ENCODE peak calls at places on chromosomes 16 and 17, in nine cellular contexts. One of them, this sample, is unnamed.

GRCh38 chr17:83170571-83171260 is 91.3 kb downstream of the METRNL start:
- DNase-seq in tibial nerve: no peak
- DNase-seq in IMR-90: no peak
- DNase-seq in HCT116: no peak
- DNase-seq in stomach: no peak
- DNase-seq in heart left ventricle: no peak
- DNase-seq in prostate gland: no peak
- DNase-seq in right lobe of liver: peak; percentile 11
- DNase-seq in transverse colon: no peak
- DNase-seq in this sample: peak; percentile 7

GRCh38 chr17:8109669-8110455 is 8.5 kb downstream of the ALOXE3 start:
- DNase-seq in tibial nerve: peak; percentile 16
- DNase-seq in IMR-90: no peak
- DNase-seq in HCT116: no peak
- DNase-seq in stomach: peak; percentile 85
- DNase-seq in heart left ventricle: peak; percentile 34
- DNase-seq in prostate gland: peak; percentile 65
- DNase-seq in right lobe of liver: no peak
- DNase-seq in transverse colon: peak; percentile 78
- DNase-seq in this sample: peak; percentile 78

GRCh38 chr17:19728114-19728495 is 11.7 kb upstream of the SLC47A2 start:
- DNase-seq in tibial nerve: peak; percentile 80
- DNase-seq in IMR-90: peak; percentile 63
- DNase-seq in HCT116: no peak
- DNase-seq in stomach: peak; percentile 88
- DNase-seq in heart left ventricle: peak; percentile 83
- DNase-seq in prostate gland: peak; percentile 88
- DNase-seq in right lobe of liver: peak; percentile 88
- DNase-seq in transverse colon: peak; percentile 80
- DNase-seq in this sample: peak; percentile 97

GRCh38 chr17:30229012-30229411 is 6.5 kb downstream of the SLC6A4 start:
- DNase-seq in tibial nerve: no peak
- DNase-seq in IMR-90: no peak
- DNase-seq in HCT116: no peak
- DNase-seq in stomach: no peak
- DNase-seq in heart left ventricle: no peak
- DNase-seq in prostate gland: no peak
- DNase-seq in right lobe of liver: no peak
- DNase-seq in transverse colon: peak; percentile 30
- DNase-seq in this sample: no peak

GRCh38 chr17:1260762-1261161 is 9.5 kb upstream of the BHLHA9 start:
- DNase-seq in tibial nerve: no peak
- DNase-seq in IMR-90: no peak
- DNase-seq in HCT116: no peak
- DNase-seq in stomach: no peak
- DNase-seq in heart left ventricle: no peak
- DNase-seq in prostate gland: no peak
- DNase-seq in right lobe of liver: no peak
- DNase-seq in transverse colon: no peak
- DNase-seq in this sample: no peak

GRCh38 chr16:89723279-89724250 is 2.2 kb downstream of the ZNF276 start:
- DNase-seq in tibial nerve: no peak
- DNase-seq in IMR-90: peak; percentile 14
- DNase-seq in HCT116: no peak
- DNase-seq in stomach: peak; percentile 45
- DNase-seq in heart left ventricle: peak; percentile 65
- DNase-seq in prostate gland: no peak
- DNase-seq in right lobe of liver: no peak
- DNase-seq in transverse colon: peak; percentile 57
- DNase-seq in this sample: no peak

GRCh38 chr17:69287168-69287567 is 39.8 kb downstream of the ABCA5 start:
- DNase-seq in tibial nerve: no peak
- DNase-seq in IMR-90: peak; percentile 25
- DNase-seq in HCT116: peak; percentile 16
- DNase-seq in stomach: no peak
- DNase-seq in heart left ventricle: no peak
- DNase-seq in prostate gland: no peak
- DNase-seq in right lobe of liver: no peak
- DNase-seq in transverse colon: no peak
- DNase-seq in this sample: no peak

GRCh38 chr17:64357191-64357981 is 33.3 kb downstream of the PECAM1 start:
- DNase-seq in tibial nerve: peak; percentile 70
- DNase-seq in IMR-90: peak; percentile 94
- DNase-seq in HCT116: no peak
- DNase-seq in stomach: no peak
- DNase-seq in heart left ventricle: peak; percentile 77
- DNase-seq in prostate gland: no peak
- DNase-seq in right lobe of liver: no peak
- DNase-seq in transverse colon: peak; percentile 41
- DNase-seq in this sample: peak; percentile 53

GRCh38 chr17:83180996-83181481 is 101.6 kb downstream of the METRNL start:
- DNase-seq in tibial nerve: no peak
- DNase-seq in IMR-90: no peak
- DNase-seq in HCT116: no peak
- DNase-seq in stomach: no peak
- DNase-seq in heart left ventricle: peak; percentile 12
- DNase-seq in prostate gland: no peak
- DNase-seq in right lobe of liver: peak; percentile 41
- DNase-seq in transverse colon: no peak
- DNase-seq in this sample: peak; percentile 34

GRCh38 chr16:896261-897199 is 74.3 kb downstream of the LMF1 start:
- DNase-seq in tibial nerve: no peak
- DNase-seq in IMR-90: no peak
- DNase-seq in HCT116: no peak
- DNase-seq in stomach: no peak
- DNase-seq in heart left ventricle: no peak
- DNase-seq in prostate gland: no peak
- DNase-seq in right lobe of liver: no peak
- DNase-seq in transverse colon: no peak
- DNase-seq in this sample: no peak

GRCh38 chr17:37568350-37569053 is 40.7 kb downstream of the SYNRG start:
- DNase-seq in tibial nerve: no peak
- DNase-seq in IMR-90: peak; percentile 19
- DNase-seq in HCT116: no peak
- DNase-seq in stomach: no peak
- DNase-seq in heart left ventricle: no peak
- DNase-seq in prostate gland: no peak
- DNase-seq in right lobe of liver: no peak
- DNase-seq in transverse colon: no peak
- DNase-seq in this sample: no peak
- TF ChIP-seq POLR2A in tibial nerve: no peak
- TF ChIP-seq POLR2A in IMR-90: no peak
- TF ChIP-seq POLR2A in HCT116: no peak
- TF ChIP-seq POLR2A in stomach: no peak
- TF ChIP-seq POLR2A in heart left ventricle: no peak
- TF ChIP-seq POLR2A in prostate gland: no peak
- TF ChIP-seq POLR2A in right lobe of liver: no peak
- TF ChIP-seq POLR2A in transverse colon: no peak
- TF ChIP-seq POLR2A in this sample: no peak

DNA sequence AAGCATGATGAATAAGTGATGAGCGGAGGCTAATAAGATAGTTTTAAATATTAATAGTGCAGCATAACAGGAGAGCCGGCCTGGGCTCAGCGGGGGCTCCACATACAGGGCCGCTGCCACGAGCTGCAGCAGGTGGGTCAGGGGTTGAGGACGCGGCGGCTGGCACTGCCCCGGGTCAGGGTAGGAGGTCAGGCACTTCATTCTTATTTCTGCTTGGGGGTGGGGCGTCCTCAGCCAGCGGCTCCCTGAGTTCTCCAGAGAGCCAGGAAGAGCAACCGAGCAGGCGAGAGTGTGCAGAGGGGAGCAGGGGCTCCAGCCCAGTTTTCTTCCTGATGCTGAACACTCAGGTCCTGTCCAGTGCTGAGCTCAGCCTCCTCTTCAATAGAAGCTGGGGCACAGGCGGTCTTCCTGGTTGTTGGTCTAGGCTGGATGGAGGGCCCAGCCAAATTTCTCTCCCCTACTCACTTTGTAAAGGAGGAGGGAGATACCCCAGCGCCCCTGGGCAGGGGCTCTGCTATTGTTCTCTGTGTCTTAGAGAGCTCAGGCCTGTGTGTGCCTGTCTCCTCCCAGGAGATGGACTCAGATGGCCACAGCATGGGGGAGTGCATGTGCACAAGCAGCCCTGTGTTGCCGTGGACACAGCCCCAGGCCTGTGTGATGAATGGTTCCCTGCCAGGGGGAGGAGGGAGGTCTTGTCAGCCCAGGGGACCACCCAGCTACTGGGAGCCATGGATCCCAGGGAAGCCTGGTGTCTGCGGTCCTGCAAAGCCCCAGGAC is 26.5 kb downstream of the GINS2 start:
- DNase-seq in tibial nerve: no peak
- DNase-seq in IMR-90: no peak
- DNase-seq in HCT116: no peak
- DNase-seq in stomach: no peak
- DNase-seq in heart left ventricle: no peak
- DNase-seq in prostate gland: no peak
- DNase-seq in right lobe of liver: no peak
- DNase-seq in transverse colon: no peak
- DNase-seq in this sample: no peak
- H3K36me3 ChIP-seq in tibial nerve: peaks cover 58% of the 10 kb centered on the region
- H3K36me3 ChIP-seq in IMR-90: peaks cover 80% of the 10 kb centered on the region
- H3K36me3 ChIP-seq in HCT116: peaks cover 70% of the 10 kb centered on the region
- H3K36me3 ChIP-seq in stomach: peaks cover 100% of the 10 kb centered on the region
- H3K36me3 ChIP-seq in heart left ventricle: peaks cover 96% of the 10 kb centered on the region
- H3K36me3 ChIP-seq in prostate gland: peaks cover 34% of the 10 kb centered on the region
- H3K36me3 ChIP-seq in right lobe of liver: peaks cover 81% of the 10 kb centered on the region
- H3K36me3 ChIP-seq in transverse colon: peaks cover 64% of the 10 kb centered on the region
- H3K36me3 ChIP-seq in this sample: peaks cover 8% of the 10 kb centered on the region

DNA sequence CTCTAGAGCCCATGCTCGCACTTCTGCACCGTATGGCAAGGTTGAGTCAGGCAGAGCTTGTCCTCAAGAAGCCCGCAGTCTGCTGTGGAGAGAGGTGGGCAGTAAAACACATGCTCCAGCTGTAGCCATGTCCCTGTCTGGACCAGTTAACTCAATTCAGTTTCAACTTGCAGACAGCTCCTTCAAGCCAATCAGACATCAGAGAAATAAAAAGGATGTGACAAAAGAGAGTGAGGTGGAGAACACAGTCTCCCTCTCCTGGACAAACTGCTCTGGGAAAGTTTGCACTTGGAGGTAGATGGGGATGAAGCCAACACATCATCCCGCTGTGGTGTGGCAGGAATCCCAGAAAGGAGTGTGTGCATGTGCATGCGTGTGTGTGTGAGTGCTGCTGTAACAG is 358.5 kb upstream of the ASIC2 start:
- DNase-seq in tibial nerve: no peak
- DNase-seq in IMR-90: peak; percentile 2
- DNase-seq in HCT116: no peak
- DNase-seq in stomach: no peak
- DNase-seq in heart left ventricle: no peak
- DNase-seq in prostate gland: no peak
- DNase-seq in right lobe of liver: no peak
- DNase-seq in transverse colon: no peak
- DNase-seq in this sample: no peak
- TF ChIP-seq CTCF in tibial nerve: no peak
- TF ChIP-seq CTCF in IMR-90: no peak
- TF ChIP-seq CTCF in HCT116: no peak
- TF ChIP-seq CTCF in stomach: no peak
- TF ChIP-seq CTCF in heart left ventricle: no peak
- TF ChIP-seq CTCF in prostate gland: no peak
- TF ChIP-seq CTCF in right lobe of liver: no peak
- TF ChIP-seq CTCF in transverse colon: no peak
- TF ChIP-seq CTCF in this sample: no peak

DNA sequence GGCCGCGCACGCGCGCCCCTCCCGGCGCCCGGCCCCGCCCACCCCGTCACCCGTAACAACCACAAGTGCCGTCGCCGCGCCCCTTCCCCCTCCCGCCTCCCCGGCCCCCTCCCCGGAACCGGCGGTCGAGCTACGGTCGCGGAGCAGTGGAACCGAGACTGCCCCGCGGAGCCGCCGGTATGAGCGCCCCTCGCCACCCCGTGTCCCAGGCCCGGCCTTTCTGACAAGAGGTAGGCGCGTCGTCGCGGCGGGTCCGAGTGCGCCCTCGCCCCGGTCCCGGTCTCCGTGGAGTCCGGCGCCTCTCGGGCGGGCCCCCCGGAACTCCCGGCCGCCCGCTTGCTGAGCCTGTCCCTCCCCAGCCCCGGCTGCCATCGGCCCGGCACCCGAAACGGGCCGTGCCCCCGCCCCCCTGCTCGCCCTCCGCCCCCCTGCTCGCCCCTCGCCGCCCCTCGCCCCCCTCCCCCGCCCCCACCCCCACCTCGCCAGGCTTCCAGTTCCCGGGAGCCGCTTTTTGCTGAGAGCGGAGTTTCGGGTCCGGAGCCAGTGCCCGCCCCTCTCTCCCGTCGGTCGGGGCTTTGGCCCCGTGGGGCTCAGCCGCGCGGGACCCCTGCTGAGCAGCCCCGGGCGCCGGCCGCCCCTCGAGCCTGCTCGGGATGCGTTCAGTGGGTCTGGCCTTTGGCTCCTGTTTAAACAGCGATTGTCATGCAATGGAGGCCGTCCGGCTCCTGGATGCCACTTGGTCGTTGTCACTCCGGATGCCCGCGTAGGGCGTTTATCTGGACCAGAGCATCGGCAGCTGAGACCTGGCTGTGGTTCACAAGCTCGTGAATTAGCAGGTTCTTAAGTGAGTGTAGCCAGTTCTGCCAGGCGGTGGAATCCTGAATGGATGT is at the start of gene SEC14L1:
- DNase-seq in tibial nerve: no peak
- DNase-seq in IMR-90: no peak
- DNase-seq in HCT116: no peak
- DNase-seq in stomach: peak; percentile 49
- DNase-seq in heart left ventricle: peak; percentile 44
- DNase-seq in prostate gland: peak; percentile 41
- DNase-seq in right lobe of liver: peak; percentile 61
- DNase-seq in transverse colon: peak; percentile 42
- DNase-seq in this sample: no peak
- TF ChIP-seq POLR2A in tibial nerve: no peak
- TF ChIP-seq POLR2A in IMR-90: peak; percentile 7
- TF ChIP-seq POLR2A in HCT116: no peak
- TF ChIP-seq POLR2A in stomach: no peak
- TF ChIP-seq POLR2A in heart left ventricle: no peak
- TF ChIP-seq POLR2A in prostate gland: peak; percentile 11
- TF ChIP-seq POLR2A in right lobe of liver: no peak
- TF ChIP-seq POLR2A in transverse colon: no peak
- TF ChIP-seq POLR2A in this sample: no peak

GRCh38 chr16:55506083-55506482 is 2.8 kb upstream of the LPCAT2 start:
- DNase-seq in tibial nerve: no peak
- DNase-seq in IMR-90: no peak
- DNase-seq in HCT116: no peak
- DNase-seq in stomach: no peak
- DNase-seq in heart left ventricle: no peak
- DNase-seq in prostate gland: no peak
- DNase-seq in right lobe of liver: peak; percentile 30
- DNase-seq in transverse colon: no peak
- DNase-seq in this sample: no peak
- H3K36me3 ChIP-seq in tibial nerve: no peaks in the 10 kb centered on the region
- H3K36me3 ChIP-seq in IMR-90: peaks cover 51% of the 10 kb centered on the region
- H3K36me3 ChIP-seq in HCT116: no peaks in the 10 kb centered on the region
- H3K36me3 ChIP-seq in stomach: peaks cover 22% of the 10 kb centered on the region
- H3K36me3 ChIP-seq in heart left ventricle: no peaks in the 10 kb centered on the region
- H3K36me3 ChIP-seq in prostate gland: no peaks in the 10 kb centered on the region
- H3K36me3 ChIP-seq in right lobe of liver: no peaks in the 10 kb centered on the region
- H3K36me3 ChIP-seq in transverse colon: no peaks in the 10 kb centered on the region
- H3K36me3 ChIP-seq in this sample: no peaks in the 10 kb centered on the region

GRCh38 chr17:4583796-4584124 is 569 bp upstream of the SMTNL2 start:
- DNase-seq in tibial nerve: no peak
- DNase-seq in IMR-90: no peak
- DNase-seq in HCT116: peak; percentile 31
- DNase-seq in stomach: no peak
- DNase-seq in heart left ventricle: no peak
- DNase-seq in prostate gland: no peak
- DNase-seq in right lobe of liver: no peak
- DNase-seq in transverse colon: no peak
- DNase-seq in this sample: no peak
- TF ChIP-seq CTCF in tibial nerve: no peak
- TF ChIP-seq CTCF in IMR-90: peak; percentile 18
- TF ChIP-seq CTCF in HCT116: peak; percentile 55
- TF ChIP-seq CTCF in stomach: no peak
- TF ChIP-seq CTCF in heart left ventricle: peak; percentile 34
- TF ChIP-seq CTCF in prostate gland: no peak
- TF ChIP-seq CTCF in right lobe of liver: no peak
- TF ChIP-seq CTCF in transverse colon: no peak
- TF ChIP-seq CTCF in this sample: no peak

This sample was measured in breast epithelium.